ENCODE peak calls at places on chromosomes 6 and 20, in eight cellular contexts. S is lung microvascular endothelial cell; M is CD14-positive monocyte; W is breast epithelium; C is stimulated activated CD8-positive, alpha-beta memory T cell treated with anti-CD3 and anti-CD28 coated beads, Interleukin-4, amount 100 ng/mL, for 1 hour; Y is iPS-NIHi11; V is neural progenitor cell; G is activated B cell treated with CpG ODN at 0.5 μM for 24 hours. H is an unnamed sample.

GRCh38 chr20:23049933-23050838 is 714 bp upstream of the THBD start:
- DNase-seq in S (peak; percentile 45), M (peak; percentile 76), W (no peak), C (no peak), Y (no peak), V (peak; percentile 47), G (no peak), H (no peak)

GRCh38 chr6:20211941-20212391 is 303 bp downstream of the MBOAT1 start:
- DNase-seq in S (peak; percentile 64), M (no peak), W (peak; percentile 32), C (no peak), Y (peak; percentile 48), V (peak; percentile 56), G (peak; percentile 36), H (peak; percentile 15)

GRCh38 chr6:22880686-22881433 is 311.5 kb downstream of the HDGFL1 start:
- DNase-seq in S (peak; percentile 86), M (no peak), W (no peak), C (no peak), Y (no peak), V (no peak), G (no peak), H (peak; percentile 59)

GRCh38 chr6:118584906-118585305 is 36.8 kb downstream of the PLN start:
- DNase-seq in S (no peak), M (no peak), W (no peak), C (no peak), Y (no peak), V (no peak), G (no peak), H (no peak)

GRCh38 chr20:32478576-32478975 is 106.6 kb downstream of the NOL4L start:
- DNase-seq in S (no peak), M (no peak), W (no peak), C (no peak), Y (no peak), V (no peak), G (no peak), H (no peak)

GRCh38 chr6:11258260-11259237 is 26.1 kb upstream of the NEDD9 start:
- DNase-seq in S (no peak), M (no peak), W (no peak), C (no peak), Y (no peak), V (no peak), G (no peak), H (no peak)

GRCh38 chr6:119742188-119742803 is 392.7 kb upstream of the MAN1A1 start:
- DNase-seq in S (peak; percentile 58), M (no peak), W (no peak), C (peak; percentile 13), Y (peak; percentile 67), V (peak; percentile 84), G (peak; percentile 44), H (peak; percentile 8)

GRCh38 chr20:22526512-22527012 is 57.8 kb downstream of the FOXA2 start:
- DNase-seq in S (no peak), M (no peak), W (no peak), C (no peak), Y (no peak), V (no peak), G (no peak), H (no peak)

GRCh38 chr20:5822569-5822968 is 72.4 kb downstream of the SHLD1 start:
- DNase-seq in S (peak; percentile 52), M (no peak), W (no peak), C (no peak), Y (no peak), V (no peak), G (no peak), H (no peak)

GRCh38 chr6:155894758-155895157 is 439.1 kb upstream of the NOX3 start:
- DNase-seq in S (no peak), M (no peak), W (no peak), C (no peak), Y (peak; percentile 31), V (no peak), G (no peak), H (no peak)

GRCh38 chr6:167047554-167047953 is 48.4 kb downstream of the CEP43 start:
- DNase-seq in S (no peak), M (peak; percentile 84), W (no peak), C (no peak), Y (no peak), V (no peak), G (peak; percentile 36), H (no peak)

GRCh38 chr6:7424967-7425807 is 35.6 kb downstream of the RIOK1 start:
- DNase-seq in S (peak; percentile 45), M (no peak), W (peak; percentile 44), C (no peak), Y (peak; percentile 45), V (no peak), G (no peak), H (no peak)

GRCh38 chr6:129634411-129635230 is 75.4 kb downstream of the ARHGAP18 start:
- DNase-seq in S (no peak), M (no peak), W (no peak), C (no peak), Y (no peak), V (no peak), G (no peak), H (no peak)

GRCh38 chr20:41693136-41693979 is 75.2 kb upstream of the CHD6 start:
- DNase-seq in S (peak; percentile 94), M (peak; percentile 79), W (peak; percentile 72), C (peak; percentile 62), Y (peak; percentile 68), V (peak; percentile 91), G (peak; percentile 63), H (peak; percentile 45)

GRCh38 chr6:42707595-42707994 is 14.8 kb downstream of the PRPH2 start:
- DNase-seq in S (no peak), M (no peak), W (no peak), C (no peak), Y (no peak), V (no peak), G (no peak), H (no peak)

GRCh38 chr6:24064106-24064505 is 61.9 kb upstream of the NRSN1 start:
- DNase-seq in S (no peak), M (no peak), W (no peak), C (no peak), Y (peak; percentile 23), V (peak; percentile 50), G (no peak), H (no peak)

GRCh38 chr6:118187568-118188164 is 280.6 kb downstream of the SLC35F1 start:
- DNase-seq in S (no peak), M (no peak), W (no peak), C (no peak), Y (no peak), V (no peak), G (no peak), H (no peak)

GRCh38 chr20:38369387-38369786 is 23.1 kb downstream of the LBP start:
- DNase-seq in S (peak; percentile 47), M (no peak), W (no peak), C (no peak), Y (peak; percentile 63), V (peak; percentile 21), G (no peak), H (no peak)

GRCh38 chr6:45946352-45946751 is 69.3 kb downstream of the CLIC5 start:
- DNase-seq in S (peak; percentile 19), M (no peak), W (no peak), C (no peak), Y (peak; percentile 45), V (peak; percentile 41), G (no peak), H (peak; percentile 62)

GRCh38 chr20:34791289-34792020 is 34.0 kb downstream of the NCOA6 start:
- DNase-seq in S (no peak), M (no peak), W (no peak), C (no peak), Y (peak; percentile 16), V (peak; percentile 28), G (no peak), H (peak; percentile 48)

GRCh38 chr6:27668442-27669275 is 195.8 kb upstream of the ZNF184 start:
- DNase-seq in S (peak; percentile 62), M (no peak), W (no peak), C (no peak), Y (peak; percentile 76), V (peak; percentile 74), G (no peak), H (no peak)

GRCh38 chr20:45138451-45139300 is 14.4 kb upstream of the WFDC12 start:
- DNase-seq in S (peak; percentile 11), M (peak; percentile 66), W (no peak), C (no peak), Y (peak; percentile 86), V (peak; percentile 74), G (peak; percentile 34), H (no peak)

GRCh38 chr6:2708456-2708855 is 42.3 kb downstream of the MYLK4 start:
- DNase-seq in S (no peak), M (no peak), W (no peak), C (no peak), Y (no peak), V (no peak), G (no peak), H (no peak)

H was measured in brain pericyte.